ENCODE peak calls at places on chromosomes 16 and 17, in five cellular contexts. One of them, this sample, is unnamed.

GRCh38 chr16:4323071-4323844 is 7.4 kb downstream of the GLIS2 start:
- DNase-seq in endothelial cell of umbilical vein: no peak
- DNase-seq in K562: no peak
- DNase-seq in A549: no peak
- DNase-seq in tibial nerve: no peak
- DNase-seq in this sample: no peak

GRCh38 chr16:89369266-89369895 is 121.0 kb downstream of the ANKRD11 start:
- DNase-seq in endothelial cell of umbilical vein: no peak
- DNase-seq in K562: peak
- DNase-seq in A549: no peak
- DNase-seq in tibial nerve: no peak
- DNase-seq in this sample: no peak

GRCh38 chr17:19874256-19874655 is 6.5 kb upstream of the ULK2 start:
- DNase-seq in endothelial cell of umbilical vein: no peak
- DNase-seq in K562: no peak
- DNase-seq in A549: no peak
- DNase-seq in tibial nerve: no peak
- DNase-seq in this sample: no peak

GRCh38 chr17:73293031-73293430 is 18.8 kb downstream of the CDC42EP4 start:
- DNase-seq in endothelial cell of umbilical vein: no peak
- DNase-seq in K562: no peak
- DNase-seq in A549: no peak
- DNase-seq in tibial nerve: no peak
- DNase-seq in this sample: no peak

GRCh38 chr16:50841081-50841886 is 99.4 kb downstream of the CYLD start:
- DNase-seq in endothelial cell of umbilical vein: no peak
- DNase-seq in K562: peak
- DNase-seq in A549: no peak
- DNase-seq in tibial nerve: no peak
- DNase-seq in this sample: peak

GRCh38 chr17:76635039-76635438 is 8.5 kb downstream of the ST6GALNAC1 start:
- DNase-seq in endothelial cell of umbilical vein: no peak
- DNase-seq in K562: no peak
- DNase-seq in A549: no peak
- DNase-seq in tibial nerve: no peak
- DNase-seq in this sample: no peak

GRCh38 chr16:68272501-68273209 is 8.3 kb downstream of the SLC7A6 start:
- DNase-seq in endothelial cell of umbilical vein: no peak
- DNase-seq in K562: no peak
- DNase-seq in A549: no peak
- DNase-seq in tibial nerve: no peak
- DNase-seq in this sample: no peak

GRCh38 chr16:25716186-25716585 is 24.4 kb downstream of the HS3ST4 start:
- DNase-seq in endothelial cell of umbilical vein: no peak
- DNase-seq in K562: no peak
- DNase-seq in A549: no peak
- DNase-seq in tibial nerve: no peak
- DNase-seq in this sample: no peak

GRCh38 chr17:42748202-42748905 is 3.5 kb upstream of the EZH1 start:
- DNase-seq in endothelial cell of umbilical vein: no peak
- DNase-seq in K562: no peak
- DNase-seq in A549: no peak
- DNase-seq in tibial nerve: peak
- DNase-seq in this sample: peak

GRCh38 chr17:44304651-44305050 is 3.8 kb upstream of the RUNDC3A start:
- DNase-seq in endothelial cell of umbilical vein: no peak
- DNase-seq in K562: no peak
- DNase-seq in A549: no peak
- DNase-seq in tibial nerve: no peak
- DNase-seq in this sample: no peak

GRCh38 chr17:78197147-78197830 is 10.1 kb downstream of the AFMID start:
- DNase-seq in endothelial cell of umbilical vein: no peak
- DNase-seq in K562: no peak
- DNase-seq in A549: no peak
- DNase-seq in tibial nerve: no peak
- DNase-seq in this sample: no peak

GRCh38 chr16:66923247-66923851 is 2.0 kb downstream of the RRAD start:
- DNase-seq in endothelial cell of umbilical vein: no peak
- DNase-seq in K562: no peak
- DNase-seq in A549: no peak
- DNase-seq in tibial nerve: no peak
- DNase-seq in this sample: peak

GRCh38 chr17:77433385-77434135 is 292.8 kb downstream of the SEC14L1 start:
- DNase-seq in endothelial cell of umbilical vein: no peak
- DNase-seq in K562: no peak
- DNase-seq in A549: no peak
- DNase-seq in tibial nerve: no peak
- DNase-seq in this sample: peak

GRCh38 chr16:52497067-52497816 is 49.7 kb downstream of the TOX3 start:
- DNase-seq in endothelial cell of umbilical vein: no peak
- DNase-seq in K562: no peak
- DNase-seq in A549: no peak
- DNase-seq in tibial nerve: no peak
- DNase-seq in this sample: no peak

GRCh38 chr16:56365552-56365951 is 59.8 kb downstream of the AMFR start:
- DNase-seq in endothelial cell of umbilical vein: no peak
- DNase-seq in K562: no peak
- DNase-seq in A549: no peak
- DNase-seq in tibial nerve: no peak
- DNase-seq in this sample: no peak

GRCh38 chr16:74607310-74607966 is 524 bp upstream of the GLG1 start:
- DNase-seq in endothelial cell of umbilical vein: no peak
- DNase-seq in K562: no peak
- DNase-seq in A549: no peak
- DNase-seq in tibial nerve: no peak
- DNase-seq in this sample: no peak

GRCh38 chr16:75099075-75099667 is 17.4 kb downstream of the LDHD start:
- DNase-seq in endothelial cell of umbilical vein: no peak
- DNase-seq in K562: no peak
- DNase-seq in A549: no peak
- DNase-seq in tibial nerve: no peak
- DNase-seq in this sample: no peak

GRCh38 chr16:50836121-50836541 is 94.2 kb downstream of the CYLD start:
- DNase-seq in endothelial cell of umbilical vein: no peak
- DNase-seq in K562: no peak
- DNase-seq in A549: no peak
- DNase-seq in tibial nerve: no peak
- DNase-seq in this sample: no peak

GRCh38 chr16:56849690-56850680 is 15.0 kb upstream of the SLC12A3 start:
- DNase-seq in endothelial cell of umbilical vein: no peak
- DNase-seq in K562: no peak
- DNase-seq in A549: no peak
- DNase-seq in tibial nerve: no peak
- DNase-seq in this sample: no peak

GRCh38 chr16:11253995-11254912 is 1.8 kb downstream of the SOCS1 start:
- DNase-seq in endothelial cell of umbilical vein: no peak
- DNase-seq in K562: no peak
- DNase-seq in A549: no peak
- DNase-seq in tibial nerve: no peak
- DNase-seq in this sample: no peak

GRCh38 chr16:75116081-75116910 is at the start of gene LDHD:
- DNase-seq in endothelial cell of umbilical vein: peak
- DNase-seq in K562: peak
- DNase-seq in A549: peak
- DNase-seq in tibial nerve: peak
- DNase-seq in this sample: peak

GRCh38 chr17:81813861-81814683 is 10.1 kb downstream of the GCGR start:
- DNase-seq in endothelial cell of umbilical vein: no peak
- DNase-seq in K562: no peak
- DNase-seq in A549: no peak
- DNase-seq in tibial nerve: no peak
- DNase-seq in this sample: no peak

GRCh38 chr16:66116163-66116792 is 250.2 kb upstream of the CDH5 start:
- DNase-seq in endothelial cell of umbilical vein: no peak
- DNase-seq in K562: no peak
- DNase-seq in A549: no peak
- DNase-seq in tibial nerve: no peak
- DNase-seq in this sample: no peak

GRCh38 chr17:30363715-30364202 is 15.0 kb upstream of the CPD start:
- DNase-seq in endothelial cell of umbilical vein: no peak
- DNase-seq in K562: no peak
- DNase-seq in A549: no peak
- DNase-seq in tibial nerve: no peak
- DNase-seq in this sample: no peak

GRCh38 chr17:38960402-38960801 is 6.8 kb downstream of the FBXO47 start:
- DNase-seq in endothelial cell of umbilical vein: no peak
- DNase-seq in K562: no peak
- DNase-seq in A549: no peak
- DNase-seq in tibial nerve: no peak
- DNase-seq in this sample: no peak

GRCh38 chr16:763903-764750 is 3.6 kb downstream of the MSLN start:
- DNase-seq in endothelial cell of umbilical vein: no peak
- DNase-seq in K562: no peak
- DNase-seq in A549: no peak
- DNase-seq in tibial nerve: no peak
- DNase-seq in this sample: no peak

GRCh38 chr17:32302037-32302436 is 36.4 kb downstream of the RHBDL3 start:
- DNase-seq in endothelial cell of umbilical vein: no peak
- DNase-seq in K562: no peak
- DNase-seq in A549: no peak
- DNase-seq in tibial nerve: no peak
- DNase-seq in this sample: no peak

GRCh38 chr17:5846001-5846400 is 224.2 kb upstream of the WSCD1 start:
- DNase-seq in endothelial cell of umbilical vein: no peak
- DNase-seq in K562: no peak
- DNase-seq in A549: no peak
- DNase-seq in tibial nerve: no peak
- DNase-seq in this sample: no peak

GRCh38 chr17:7910281-7910680 is 5.8 kb downstream of the RNF227 start:
- DNase-seq in endothelial cell of umbilical vein: no peak
- DNase-seq in K562: no peak
- DNase-seq in A549: no peak
- DNase-seq in tibial nerve: no peak
- DNase-seq in this sample: no peak

GRCh38 chr17:48615212-48615962 is at the start of gene HOXB8:
- DNase-seq in endothelial cell of umbilical vein: no peak
- DNase-seq in K562: no peak
- DNase-seq in A549: no peak
- DNase-seq in tibial nerve: no peak
- DNase-seq in this sample: no peak

GRCh38 chr16:22372882-22373661 is 1.3 kb downstream of the CDR2 start:
- DNase-seq in endothelial cell of umbilical vein: peak
- DNase-seq in K562: no peak
- DNase-seq in A549: no peak
- DNase-seq in tibial nerve: no peak
- DNase-seq in this sample: no peak

DNA sequence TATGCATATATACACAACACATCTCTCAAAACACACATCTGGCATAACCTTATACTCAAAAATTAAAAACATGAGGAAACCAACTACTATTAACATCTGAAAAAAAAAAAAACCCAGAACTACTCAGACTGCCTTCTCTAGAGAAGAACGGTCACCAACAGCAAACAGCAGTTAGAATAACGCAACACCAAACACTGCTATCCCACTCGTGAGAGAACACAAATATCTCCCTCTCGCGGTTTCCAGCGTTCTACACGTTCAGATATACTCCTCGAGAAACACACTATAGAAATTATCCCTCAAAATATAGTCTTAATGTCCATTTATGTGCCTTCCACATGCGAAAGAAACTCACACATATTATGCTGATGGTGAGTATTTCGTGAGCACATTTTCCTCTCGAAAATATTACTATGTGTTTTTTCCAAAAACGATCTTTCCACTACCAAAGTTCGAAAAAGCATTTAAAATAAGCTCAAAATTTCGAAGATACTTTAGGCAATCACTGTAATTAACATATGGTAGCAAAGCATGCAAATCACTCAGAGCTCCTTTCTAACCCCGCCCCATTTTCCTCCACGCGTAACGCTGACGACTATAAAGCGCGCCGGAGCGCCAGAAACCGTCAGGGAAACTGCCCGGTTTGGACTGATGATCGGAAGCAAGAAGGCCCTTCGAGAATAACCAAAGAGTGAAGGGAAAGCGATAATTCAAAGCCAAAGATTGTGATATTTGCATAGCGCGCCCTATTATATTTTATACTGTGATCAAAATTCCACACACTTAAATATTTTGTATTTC is 60.1 kb downstream of the TEX14 start:
- DNase-seq in endothelial cell of umbilical vein: peak
- DNase-seq in K562: peak
- DNase-seq in A549: peak
- DNase-seq in tibial nerve: peak
- DNase-seq in this sample: peak
- TF ChIP-seq POLR2A in endothelial cell of umbilical vein: peak
- TF ChIP-seq POLR2A in K562: peak
- TF ChIP-seq POLR2A in A549: peak
- TF ChIP-seq POLR2A in tibial nerve: peak
- TF ChIP-seq POLR2A in this sample: peak

GRCh38 chr17:75524971-75525805 is at the start of gene LLGL2:
- DNase-seq in endothelial cell of umbilical vein: peak
- DNase-seq in K562: peak
- DNase-seq in A549: peak
- DNase-seq in tibial nerve: peak
- DNase-seq in this sample: peak
- TF ChIP-seq POLR2A in endothelial cell of umbilical vein: no peak
- TF ChIP-seq POLR2A in K562: peak
- TF ChIP-seq POLR2A in A549: peak
- TF ChIP-seq POLR2A in tibial nerve: no peak
- TF ChIP-seq POLR2A in this sample: no peak

GRCh38 chr16:3074860-3075545 is 9.6 kb downstream of the IL32 start:
- DNase-seq in endothelial cell of umbilical vein: no peak
- DNase-seq in K562: no peak
- DNase-seq in A549: no peak
- DNase-seq in tibial nerve: no peak
- DNase-seq in this sample: no peak
- TF ChIP-seq POLR2A in endothelial cell of umbilical vein: no peak
- TF ChIP-seq POLR2A in K562: no peak
- TF ChIP-seq POLR2A in A549: no peak
- TF ChIP-seq POLR2A in tibial nerve: no peak
- TF ChIP-seq POLR2A in this sample: no peak

GRCh38 chr16:54929090-54930033 is 1.3 kb upstream of the IRX5 start:
- DNase-seq in endothelial cell of umbilical vein: peak
- DNase-seq in K562: peak
- DNase-seq in A549: peak
- DNase-seq in tibial nerve: peak
- DNase-seq in this sample: peak
- TF ChIP-seq POLR2A in endothelial cell of umbilical vein: no peak
- TF ChIP-seq POLR2A in K562: peak
- TF ChIP-seq POLR2A in A549: peak
- TF ChIP-seq POLR2A in tibial nerve: no peak
- TF ChIP-seq POLR2A in this sample: no peak